ENCODE peak calls at places on chromosome 3, in nine cellular contexts. D is left ventricle myocardium inferior, C is right lobe of liver, M is mucosa of descending colon, X is keratinocyte, O is bronchial epithelial cell, L is IMR-90, W is dorsolateral prefrontal cortex, V is epithelial cell of esophagus. S is an unnamed sample.
A peak's percentile ranks its signal among the peaks of the same experiment; 100 is the strongest.

GRCh38 chr3:25007974-25008658 is 419.9 kb upstream of the RARB start:
- DNase-seq in D (no peak), C (no peak), M (no peak), X (no peak), O (peak; percentile 52), L (no peak), W (no peak), V (peak; percentile 25), S (no peak)

GRCh38 chr3:9622438-9622837 is 26.9 kb upstream of the MTMR14 start:
- DNase-seq in D (no peak), C (no peak), M (no peak), X (no peak), O (no peak), L (no peak), W (no peak), V (no peak), S (no peak)

GRCh38 chr3:2218375-2218774 is 119.7 kb downstream of the CNTN4 start:
- DNase-seq in D (no peak), C (no peak), M (no peak), X (no peak), O (no peak), L (no peak), W (no peak), V (no peak), S (no peak)

GRCh38 chr3:129485681-129486056 is 42.8 kb upstream of the RHO start:
- DNase-seq in D (peak; percentile 72), C (peak; percentile 81), M (peak; percentile 87), X (peak; percentile 17), O (peak; percentile 92), L (peak; percentile 94), W (no peak), V (peak; percentile 97), S (no peak)

GRCh38 chr3:45779746-45780735 is 16.3 kb downstream of the SLC6A20 start:
- DNase-seq in D (no peak), C (no peak), M (no peak), X (no peak), O (no peak), L (no peak), W (no peak), V (no peak), S (peak; percentile 58)

GRCh38 chr3:149388001-149388435 is 10.6 kb upstream of the TM4SF1 start:
- DNase-seq in D (no peak), C (no peak), M (no peak), X (no peak), O (peak; percentile 96), L (peak; percentile 99), W (no peak), V (peak; percentile 77), S (no peak)

GRCh38 chr3:33901862-33902563 is 103.6 kb downstream of the PDCD6IP start:
- DNase-seq in D (no peak), C (no peak), M (no peak), X (no peak), O (peak; percentile 85), L (no peak), W (no peak), V (peak; percentile 86), S (no peak)

GRCh38 chr3:193853511-193854219 is 260.7 kb downstream of the OPA1 start:
- DNase-seq in D (no peak), C (no peak), M (no peak), X (no peak), O (no peak), L (no peak), W (no peak), V (no peak), S (no peak)

GRCh38 chr3:183224581-183224980 is 28.5 kb upstream of the B3GNT5 start:
- DNase-seq in D (no peak), C (no peak), M (no peak), X (no peak), O (no peak), L (no peak), W (no peak), V (no peak), S (no peak)

GRCh38 chr3:126053513-126053912 is 30.4 kb downstream of the SLC41A3 start:
- DNase-seq in D (no peak), C (no peak), M (no peak), X (no peak), O (peak; percentile 67), L (peak; percentile 23), W (no peak), V (peak; percentile 54), S (no peak)

GRCh38 chr3:72560857-72561675 is 287.2 kb downstream of the SHQ1 start:
- DNase-seq in D (no peak), C (no peak), M (no peak), X (no peak), O (peak; percentile 52), L (no peak), W (no peak), V (peak; percentile 37), S (no peak)

GRCh38 chr3:134359121-134360010 is 14.9 kb downstream of the AMOTL2 start:
- DNase-seq in D (peak; percentile 54), C (peak; percentile 52), M (peak; percentile 44), X (no peak), O (no peak), L (no peak), W (no peak), V (no peak), S (no peak)

GRCh38 chr3:186218423-186218822 is 109.5 kb upstream of the ETV5 start:
- DNase-seq in D (no peak), C (no peak), M (no peak), X (no peak), O (no peak), L (no peak), W (no peak), V (no peak), S (no peak)

GRCh38 chr3:186220365-186220764 is 111.5 kb upstream of the ETV5 start:
- DNase-seq in D (no peak), C (no peak), M (no peak), X (peak; percentile 60), O (peak; percentile 79), L (no peak), W (no peak), V (peak; percentile 82), S (no peak)

GRCh38 chr3:186219211-186219638 is 110.3 kb upstream of the ETV5 start:
- DNase-seq in D (peak; percentile 33), C (no peak), M (no peak), X (no peak), O (no peak), L (no peak), W (peak; percentile 38), V (no peak), S (no peak)

GRCh38 chr3:186221733-186222378 is 113.0 kb upstream of the ETV5 start:
- DNase-seq in D (no peak), C (no peak), M (no peak), X (no peak), O (no peak), L (no peak), W (no peak), V (no peak), S (no peak)

DNA sequence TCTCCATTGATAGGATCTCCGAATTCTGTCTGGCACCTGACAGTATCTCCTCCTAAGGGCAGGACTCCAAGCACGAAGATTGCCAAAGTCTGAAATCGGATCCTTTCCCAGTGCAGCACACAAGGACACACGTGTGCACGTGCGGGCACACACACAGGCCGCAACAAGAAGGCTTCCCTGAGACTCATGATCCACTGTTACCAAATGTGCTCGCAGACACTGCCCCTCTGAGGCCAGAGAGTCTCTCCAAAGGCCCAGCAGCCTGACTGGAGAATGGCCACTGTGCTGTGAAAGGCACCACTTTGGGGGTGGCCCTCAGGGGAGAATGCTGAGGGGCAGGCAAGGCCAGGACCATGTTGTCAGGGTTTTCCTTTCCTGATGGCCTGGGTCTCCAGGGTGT is 112.0 kb upstream of the ETV5 start:
- DNase-seq in D (no peak), C (no peak), M (no peak), X (no peak), O (peak; percentile 35), L (no peak), W (peak; percentile 62), V (peak; percentile 54), S (no peak)
- TF ChIP-seq CTCF in D (no peak), C (no peak), M (no peak), X (peak; percentile 36), O (peak; percentile 44), L (no peak), W (peak; percentile 68), V (peak; percentile 38), S (peak; percentile 13)

DNA sequence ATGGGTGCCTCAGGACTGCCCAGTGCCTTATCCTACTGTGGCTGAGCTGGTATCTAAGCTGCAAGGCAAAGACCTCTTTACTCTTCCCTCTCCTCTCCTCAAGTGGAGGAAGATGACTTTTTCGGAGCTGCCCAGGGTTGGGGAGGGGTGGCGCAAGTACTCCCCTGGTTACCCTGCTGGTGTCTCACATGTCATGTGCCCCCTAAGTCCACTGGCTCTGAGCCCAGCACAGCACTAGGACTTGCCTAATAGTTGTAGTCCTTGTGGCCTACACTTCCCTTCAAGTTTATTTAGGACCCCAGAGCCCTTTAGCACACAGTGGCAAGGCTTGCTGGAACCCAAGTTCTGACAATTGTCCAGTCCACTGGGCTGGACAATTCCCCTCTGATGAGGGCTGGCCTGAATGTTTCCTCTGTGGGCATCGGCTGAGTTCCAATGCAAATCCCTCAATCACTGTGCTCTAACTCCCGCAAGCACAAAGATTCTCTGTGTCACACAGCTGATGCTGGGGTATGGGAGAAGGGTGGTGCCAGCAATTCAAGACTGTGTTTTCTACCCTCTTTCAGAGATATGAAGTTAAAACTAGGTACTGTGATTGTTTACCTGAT is 60.4 kb downstream of the UQCC5 start:
- DNase-seq in D (no peak), C (no peak), M (no peak), X (no peak), O (no peak), L (no peak), W (peak; percentile 80), V (no peak), S (no peak)
- TF ChIP-seq CTCF in D (no peak), C (no peak), M (no peak), X (no peak), O (no peak), L (no peak), W (no peak), V (no peak), S (no peak)

DNA sequence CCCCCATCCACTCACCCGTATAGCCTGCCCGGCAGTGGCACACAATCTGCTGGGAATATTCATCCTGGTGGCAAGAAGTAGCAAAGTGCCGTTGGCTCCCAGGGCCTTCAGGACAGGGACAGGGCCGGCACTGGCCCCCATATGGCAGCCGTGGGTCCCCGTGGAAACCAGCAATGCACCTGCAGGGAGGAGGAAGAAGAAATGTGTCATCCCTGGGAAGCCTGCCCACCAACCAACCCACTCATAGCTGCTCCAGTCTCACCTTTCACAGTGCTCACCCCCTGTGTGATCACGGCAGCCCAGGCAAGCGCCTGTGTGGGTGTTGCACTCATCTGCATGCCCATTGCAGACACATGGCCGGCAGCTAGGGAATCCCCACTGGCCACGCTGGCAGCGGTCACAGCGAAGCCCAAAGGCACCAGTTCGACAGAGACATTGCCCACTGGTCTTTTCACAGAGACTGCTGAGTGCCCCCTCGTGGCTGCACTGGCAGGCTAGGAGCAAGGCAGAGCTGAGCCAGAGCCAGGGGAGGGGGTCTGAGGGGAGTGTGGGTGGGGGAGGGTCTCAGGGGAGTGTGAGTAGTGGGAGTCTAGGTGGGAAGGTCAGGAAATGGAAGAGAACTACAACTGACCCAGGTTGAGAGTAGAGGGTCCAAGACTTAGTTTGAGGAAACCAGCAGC is 4.5 kb upstream of the USP19 start:
- DNase-seq in D (no peak), C (no peak), M (no peak), X (no peak), O (no peak), L (peak; percentile 59), W (peak; percentile 60), V (no peak), S (no peak)
- TF ChIP-seq CTCF in D (no peak), C (no peak), M (no peak), X (no peak), O (no peak), L (no peak), W (no peak), V (no peak), S (no peak)

GRCh38 chr3:49132437-49133225 is at the start of gene LAMB2:
- DNase-seq in D (peak; percentile 84), C (peak; percentile 75), M (peak; percentile 72), X (peak; percentile 60), O (peak; percentile 51), L (peak; percentile 74), W (peak; percentile 73), V (peak; percentile 78), S (no peak)
- TF ChIP-seq CTCF in D (no peak), C (peak; percentile 10), M (no peak), X (no peak), O (peak; percentile 32), L (no peak), W (peak; percentile 27), V (peak; percentile 13), S (no peak)

S was measured in type B pancreatic cell.